ENCODE peak calls at places on chromosomes 4 and X, in six cellular contexts. U is upper lobe of left lung, N is endothelial cell of umbilical vein, T is neural crest cell, Z is ovary, Y is GM13976. X is an unnamed sample.

GRCh38 chr4:85778809-85779124 is 303.8 kb downstream of the ARHGAP24 start:
- DNase-seq in U (no peak), N (peak), T (no peak), Z (no peak), Y (peak), X (no peak)

GRCh38 chrX:69133561-69134542 is 31.4 kb downstream of the PJA1 start:
- DNase-seq in U (no peak), N (peak), T (peak), Z (no peak), Y (no peak), X (peak)

GRCh38 chr4:108030332-108030731 is 40.6 kb downstream of the HADH start:
- DNase-seq in U (no peak), N (peak), T (peak), Z (no peak), Y (peak), X (peak)

GRCh38 chr4:123811763-123812390 is 415.3 kb downstream of the SPRY1 start:
- DNase-seq in U (no peak), N (no peak), T (no peak), Z (no peak), Y (no peak), X (no peak)

GRCh38 chrX:33336783-33337182 is 125.4 kb upstream of the DMD start:
- DNase-seq in U (peak), N (peak), T (peak), Z (no peak), Y (no peak), X (no peak)

GRCh38 chr4:109803924-109804571 is 2.2 kb upstream of the CFI start:
- DNase-seq in U (peak), N (peak), T (no peak), Z (no peak), Y (peak), X (peak)

GRCh38 chrX:39891781-39892180 is 206.0 kb downstream of the BCOR start:
- DNase-seq in U (no peak), N (no peak), T (no peak), Z (no peak), Y (no peak), X (no peak)

GRCh38 chrX:13248867-13249521 is 70.9 kb downstream of the ATXN3L start:
- DNase-seq in U (no peak), N (no peak), T (no peak), Z (no peak), Y (no peak), X (no peak)

GRCh38 chrX:65985922-65986588 is 53.8 kb downstream of the VSIG4 start:
- DNase-seq in U (peak), N (peak), T (no peak), Z (no peak), Y (no peak), X (peak)

GRCh38 chr4:112807083-112807482 is 170.1 kb downstream of the LARP7 start:
- DNase-seq in U (no peak), N (no peak), T (no peak), Z (no peak), Y (peak), X (no peak)

GRCh38 chr4:88522702-88523324 is 763 bp downstream of the PYURF start:
- DNase-seq in U (peak), N (peak), T (peak), Z (peak), Y (peak), X (no peak)

GRCh38 chr4:175456131-175456530 is 355.9 kb downstream of the GPM6A start:
- DNase-seq in U (no peak), N (no peak), T (no peak), Z (no peak), Y (no peak), X (no peak)

GRCh38 chrX:1102786-1103185 is 109.7 kb downstream of the CRLF2 start:
- DNase-seq in U (no peak), N (no peak), T (no peak), Z (no peak), Y (no peak), X (no peak)

GRCh38 chrX:80721186-80721585 is 88.5 kb downstream of the BRWD3 start:
- DNase-seq in U (no peak), N (no peak), T (no peak), Z (no peak), Y (no peak), X (no peak)

GRCh38 chr4:40462326-40462725 is 127.2 kb downstream of the CHRNA9 start:
- DNase-seq in U (peak), N (no peak), T (no peak), Z (no peak), Y (peak), X (no peak)

GRCh38 chr4:11765849-11766453 is 337.3 kb upstream of the HS3ST1 start:
- DNase-seq in U (no peak), N (peak), T (peak), Z (no peak), Y (no peak), X (no peak)

GRCh38 chr4:161522031-161522430 is 641.8 kb downstream of the FSTL5 start:
- DNase-seq in U (no peak), N (peak), T (no peak), Z (no peak), Y (no peak), X (no peak)

GRCh38 chrX:10254746-10255145 is 98.0 kb downstream of the CLCN4 start:
- DNase-seq in U (no peak), N (peak), T (no peak), Z (no peak), Y (no peak), X (no peak)

GRCh38 chr4:108087293-108087967 is 81.3 kb downstream of the LEF1 start:
- DNase-seq in U (no peak), N (no peak), T (no peak), Z (no peak), Y (no peak), X (no peak)

GRCh38 chr4:146095091-146095690 is 80.3 kb upstream of the LSM6 start:
- DNase-seq in U (no peak), N (peak), T (peak), Z (no peak), Y (no peak), X (peak)

GRCh38 chr4:8568068-8568668 is 12.0 kb upstream of the GPR78 start:
- DNase-seq in U (no peak), N (no peak), T (no peak), Z (no peak), Y (no peak), X (peak)

DNA sequence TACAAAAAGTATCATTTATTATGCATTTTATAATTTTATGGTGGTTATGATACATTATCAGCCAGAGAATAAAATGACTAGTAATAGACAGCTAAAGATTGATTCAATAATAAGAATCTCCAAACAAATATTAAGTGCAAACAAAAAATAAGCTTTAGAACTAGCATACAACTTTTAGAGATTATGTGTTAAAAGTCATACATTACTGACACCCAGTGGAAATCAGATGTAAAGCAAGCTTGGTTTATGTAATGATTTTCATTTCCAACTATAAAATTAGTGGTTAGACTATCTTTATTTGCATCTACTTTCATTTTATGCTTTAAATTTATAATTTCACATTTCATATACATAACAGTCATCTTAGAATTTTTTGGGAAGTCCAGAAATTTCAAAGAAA is 57.7 kb downstream of the IL13RA2 start:
- DNase-seq in U (no peak), N (no peak), T (no peak), Z (no peak), Y (peak), X (peak)
- TF ChIP-seq CTCF in U (peak), N (no peak), T (peak), Z (no peak), Y (peak), X (peak)

GRCh38 chr4:140130677-140131076 is 23.3 kb downstream of the MAML3 start:
- DNase-seq in U (peak), N (no peak), T (no peak), Z (no peak), Y (no peak), X (peak)
- TF ChIP-seq CTCF in U (no peak), N (no peak), T (no peak), Z (no peak), Y (no peak), X (no peak)

GRCh38 chrX:45632506-45632905 is 431.8 kb upstream of the DIPK2B start:
- DNase-seq in U (no peak), N (no peak), T (no peak), Z (no peak), Y (no peak), X (no peak)
- TF ChIP-seq CTCF in U (no peak), N (no peak), T (no peak), Z (no peak), Y (no peak), X (peak)

GRCh38 chr4:152997235-152997735 is 61.2 kb downstream of the FHDC1 start:
- DNase-seq in U (no peak), N (no peak), T (no peak), Z (no peak), Y (no peak), X (no peak)
- TF ChIP-seq CTCF in U (no peak), N (no peak), T (no peak), Z (no peak), Y (no peak), X (no peak)

GRCh38 chr4:118249890-118250289 is 102.9 kb downstream of the PRSS12 start:
- DNase-seq in U (no peak), N (no peak), T (no peak), Z (no peak), Y (no peak), X (no peak)
- TF ChIP-seq CTCF in U (no peak), N (no peak), T (no peak), Z (no peak), Y (no peak), X (no peak)

GRCh38 chr4:158778712-158779111 is 9.9 kb downstream of the FNIP2 start:
- DNase-seq in U (peak), N (no peak), T (no peak), Z (no peak), Y (no peak), X (no peak)

GRCh38 chr4:158783775-158784174 is 14.9 kb downstream of the FNIP2 start:
- DNase-seq in U (no peak), N (peak), T (no peak), Z (no peak), Y (no peak), X (peak)

GRCh38 chr4:158782539-158783360 is 13.9 kb downstream of the FNIP2 start:
- DNase-seq in U (no peak), N (peak), T (no peak), Z (no peak), Y (no peak), X (peak)

GRCh38 chr4:158778065-158778711 is 9.4 kb downstream of the FNIP2 start:
- DNase-seq in U (no peak), N (no peak), T (no peak), Z (no peak), Y (peak), X (no peak)

GRCh38 chr4:158781963-158782362 is 13.1 kb downstream of the FNIP2 start:
- DNase-seq in U (no peak), N (no peak), T (no peak), Z (no peak), Y (no peak), X (no peak)
- TF ChIP-seq CTCF in U (no peak), N (no peak), T (no peak), Z (no peak), Y (no peak), X (peak)

GRCh38 chrX:15242899-15243555 is 26.9 kb downstream of the ASB9 start:
- DNase-seq in U (no peak), N (peak), T (peak), Z (no peak), Y (peak), X (peak)
- TF ChIP-seq CTCF in U (peak), N (peak), T (peak), Z (no peak), Y (peak), X (peak)

GRCh38 chr4:27318740-27319139 is 458.1 kb downstream of the STIM2 start:
- DNase-seq in U (no peak), N (no peak), T (peak), Z (no peak), Y (peak), X (peak)
- TF ChIP-seq CTCF in U (peak), N (no peak), T (peak), Z (no peak), Y (peak), X (peak)

GRCh38 chr4:184287697-184288255 is 70.1 kb upstream of the ENPP6 start:
- DNase-seq in U (peak), N (peak), T (no peak), Z (no peak), Y (no peak), X (peak)
- TF ChIP-seq CTCF in U (peak), N (no peak), T (no peak), Z (peak), Y (peak), X (peak)